ENCODE peak calls at places on chromosomes 5 and 9, in five cellular contexts. W, H, R, G and B are unnamed samples.

GRCh38 chr9:114202396-114202795 is 47.1 kb downstream of the COL27A1 start:
- DNase-seq in W (no peak), H (no peak), R (no peak), G (no peak), B (no peak)

GRCh38 chr5:147963948-147964693 is 57.8 kb upstream of the C5orf46 start:
- DNase-seq in W (no peak), H (no peak), R (no peak), G (no peak), B (no peak)

GRCh38 chr9:109476781-109477268 is 21.3 kb downstream of the PTPN3 start:
- DNase-seq in W (no peak), H (no peak), R (no peak), G (no peak), B (no peak)

GRCh38 chr5:30752015-30752414 is 441.5 kb upstream of the CDH6 start:
- DNase-seq in W (no peak), H (no peak), R (no peak), G (no peak), B (no peak)

GRCh38 chr9:34252670-34253459 is 74.0 kb downstream of the UBAP1 start:
- DNase-seq in W (peak; percentile 75), H (peak; percentile 83), R (peak; percentile 63), G (peak; percentile 76), B (peak; percentile 61)

GRCh38 chr5:82754347-82754746 is 322.8 kb downstream of the TMEM167A start:
- DNase-seq in W (no peak), H (no peak), R (no peak), G (no peak), B (no peak)

GRCh38 chr5:94243612-94244011 is 374.8 kb downstream of the KIAA0825 start:
- DNase-seq in W (no peak), H (no peak), R (no peak), G (peak; percentile 70), B (no peak)

GRCh38 chr5:138725153-138725884 is 27.9 kb upstream of the CTNNA1 start:
- DNase-seq in W (peak; percentile 97), H (peak; percentile 81), R (peak; percentile 51), G (peak; percentile 85), B (peak; percentile 13)

GRCh38 chr9:89929315-89929714 is 324.5 kb downstream of the GADD45G start:
- DNase-seq in W (no peak), H (no peak), R (no peak), G (no peak), B (no peak)

GRCh38 chr5:173736374-173736773 is 119.9 kb upstream of the BOD1 start:
- DNase-seq in W (no peak), H (no peak), R (no peak), G (no peak), B (peak; percentile 23)

GRCh38 chr9:124202447-124202971 is 55.2 kb upstream of the NEK6 start:
- DNase-seq in W (peak; percentile 42), H (peak; percentile 98), R (peak; percentile 94), G (no peak), B (peak; percentile 82)

GRCh38 chr9:93594041-93594756 is 17.8 kb downstream of the PHF2 start:
- DNase-seq in W (peak; percentile 53), H (no peak), R (no peak), G (no peak), B (no peak)

GRCh38 chr5:175610898-175611297 is 47.0 kb upstream of the HRH2 start:
- DNase-seq in W (no peak), H (no peak), R (no peak), G (no peak), B (no peak)

GRCh38 chr9:112546149-112547012 is 59.8 kb downstream of the KIAA1958 start:
- DNase-seq in W (peak; percentile 73), H (no peak), R (peak; percentile 12), G (peak; percentile 61), B (peak; percentile 23)

GRCh38 chr5:142816577-142816976 is 46.4 kb downstream of the ARHGAP26 start:
- DNase-seq in W (peak; percentile 40), H (no peak), R (no peak), G (peak; percentile 79), B (no peak)

GRCh38 chr9:36738318-36738975 is 165.8 kb downstream of the MELK start:
- DNase-seq in W (no peak), H (no peak), R (no peak), G (peak; percentile 84), B (no peak)

GRCh38 chr5:150152636-150153462 is 2.8 kb downstream of the PDGFRB start:
- DNase-seq in W (no peak), H (no peak), R (no peak), G (peak; percentile 58), B (no peak)

GRCh38 chr5:146337928-146338327 is 711 bp upstream of the POU4F3 start:
- DNase-seq in W (no peak), H (no peak), R (no peak), G (no peak), B (no peak)

GRCh38 chr5:127280494-127281220 is 9.9 kb upstream of the MEGF10 start:
- DNase-seq in W (peak; percentile 38), H (no peak), R (no peak), G (no peak), B (no peak)

GRCh38 chr5:177132504-177133118 is 962 bp upstream of the NSD1 start:
- DNase-seq in W (peak; percentile 84), H (no peak), R (no peak), G (peak; percentile 52), B (no peak)

GRCh38 chr9:84969084-84969483 is 299.6 kb downstream of the NTRK2 start:
- DNase-seq in W (no peak), H (no peak), R (no peak), G (no peak), B (no peak)

GRCh38 chr5:36658016-36658415 is 51.6 kb downstream of the SLC1A3 start:
- DNase-seq in W (no peak), H (no peak), R (no peak), G (peak; percentile 28), B (no peak)

GRCh38 chr5:36659406-36659805 is 53.0 kb downstream of the SLC1A3 start:
- DNase-seq in W (no peak), H (no peak), R (no peak), G (no peak), B (no peak)

GRCh38 chr5:36655171-36655570 is 48.8 kb downstream of the SLC1A3 start:
- DNase-seq in W (no peak), H (no peak), R (no peak), G (peak; percentile 45), B (no peak)

GRCh38 chr5:36656556-36656955 is 50.1 kb downstream of the SLC1A3 start:
- DNase-seq in W (no peak), H (no peak), R (no peak), G (no peak), B (no peak)

GRCh38 chr5:36657563-36657995 is 51.2 kb downstream of the SLC1A3 start:
- DNase-seq in W (no peak), H (no peak), R (no peak), G (peak; percentile 100), B (no peak)
- H3K9ac ChIP-seq in W (no peak overlapping the region), H (no peak overlapping the region), R (no peak overlapping the region), G (peak overlapping the region; percentile 47), B (no peak overlapping the region)

DNA sequence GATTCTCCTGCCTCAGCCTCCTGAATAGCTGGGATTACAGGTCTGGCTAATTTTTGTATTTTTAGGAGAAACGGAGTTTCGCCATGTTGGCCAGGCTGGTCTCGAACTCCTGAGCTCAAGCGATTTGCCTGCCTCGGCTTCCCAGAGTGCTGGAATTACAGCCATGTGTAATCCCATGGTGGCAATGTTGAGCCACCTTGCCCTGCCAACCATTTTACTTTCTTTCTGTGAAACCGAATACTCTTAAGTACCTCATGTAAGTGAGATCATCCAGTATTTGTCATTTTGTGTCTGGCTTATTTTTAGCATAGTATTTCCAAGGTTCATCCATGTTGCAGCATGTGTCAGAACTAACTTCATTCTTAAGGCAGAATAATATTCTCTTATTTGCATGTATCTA is 8.2 kb downstream of the PRRC2B start:
- DNase-seq in W (no peak), H (no peak), R (no peak), G (peak; percentile 87), B (no peak)
- H3K4me2 ChIP-seq in W (no peak overlapping the region), H (no peak overlapping the region), R (peak overlapping the region; percentile 13), G (peak overlapping the region; percentile 96), B (no peak overlapping the region)

DNA sequence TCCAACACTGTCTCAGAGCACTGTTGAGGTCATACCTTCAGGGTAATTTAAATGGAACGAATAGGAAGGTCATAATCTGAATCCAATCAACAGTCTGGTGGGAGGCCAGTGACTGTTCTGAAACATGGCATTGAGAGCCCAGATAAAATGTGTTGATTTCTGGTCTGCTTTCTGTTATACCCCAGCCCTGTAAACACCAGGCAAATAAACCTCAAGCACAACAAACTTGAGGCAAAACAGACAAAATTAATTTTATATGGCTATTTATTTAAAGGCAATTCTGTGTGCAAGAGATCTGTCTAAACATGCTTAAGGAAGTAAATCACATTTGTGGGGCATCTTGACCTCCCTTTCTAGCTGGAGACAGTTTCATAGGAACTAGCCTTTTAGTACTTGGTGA is 140.9 kb upstream of the SPEF2 start:
- DNase-seq in W (peak; percentile 5), H (no peak), R (no peak), G (no peak), B (no peak)
- H3K9ac ChIP-seq in W (no peak overlapping the region), H (no peak overlapping the region), R (no peak overlapping the region), G (no peak overlapping the region), B (no peak overlapping the region)

DNA sequence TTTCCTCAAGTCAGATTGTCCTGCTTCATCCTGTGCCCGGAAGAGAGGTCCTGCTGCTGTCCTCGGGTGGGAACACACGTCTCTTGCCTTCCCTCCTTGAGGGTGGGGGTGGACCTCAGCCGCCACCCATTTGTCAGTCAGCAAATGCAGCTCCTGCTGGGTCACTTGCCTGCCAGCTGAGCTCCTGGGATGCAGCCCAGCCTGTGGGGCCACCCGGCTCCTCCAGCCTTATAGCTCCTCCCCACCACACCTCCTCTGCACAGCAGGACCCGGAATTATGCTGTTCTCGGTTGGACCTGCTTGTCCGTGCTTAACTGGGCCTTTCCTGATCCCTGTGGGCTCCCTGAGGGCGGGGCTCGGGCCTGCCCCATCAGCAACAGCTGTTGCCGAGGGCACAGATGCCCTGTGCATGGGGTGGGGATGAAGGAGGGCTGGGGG is 52.7 kb downstream of the RXRA start:
- DNase-seq in W (no peak), H (no peak), R (no peak), G (peak; percentile 71), B (no peak)
- H3K4me2 ChIP-seq in W (no peak overlapping the region), H (no peak overlapping the region), R (no peak overlapping the region), G (peak overlapping the region; percentile 1), B (no peak overlapping the region)

DNA sequence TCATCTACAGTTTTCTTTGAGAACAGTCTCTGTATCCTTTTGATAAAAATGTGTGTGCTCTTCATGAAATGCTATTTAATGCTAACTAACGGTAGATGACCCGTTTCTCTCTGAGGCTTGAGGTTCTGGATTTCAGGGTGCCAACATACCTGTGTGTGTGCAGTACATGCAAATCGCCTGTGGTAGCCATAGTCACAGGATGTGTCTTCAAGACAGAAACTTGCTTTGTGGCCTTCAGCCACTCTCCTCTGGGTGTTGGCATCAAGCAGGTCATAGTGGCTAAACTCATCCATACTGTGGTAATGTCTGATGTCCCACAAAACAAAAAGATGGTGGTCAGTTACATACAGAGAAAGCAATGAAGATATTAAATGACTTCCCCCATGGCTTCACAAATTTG is 4.2 kb downstream of the LOX start:
- DNase-seq in W (no peak), H (no peak), R (peak; percentile 47), G (no peak), B (no peak)
- H3K9ac ChIP-seq in W (no peak overlapping the region), H (no peak overlapping the region), R (no peak overlapping the region), G (peak overlapping the region; percentile 97), B (no peak overlapping the region)